ENCODE peak calls at places on chromosomes 3 and 15, in eight cellular contexts. N, W, I, T, C, L, A and P are unnamed samples.

GRCh38 chr15:78739996-78740903 is 71.0 kb downstream of the ADAMTS7 start:
- DNase-seq in N (peak), W (no peak), I (no peak), T (no peak), C (no peak), L (peak), A (peak), P (peak)

GRCh38 chr3:58242340-58242739 is 4.7 kb downstream of the ABHD6 start:
- DNase-seq in N (no peak), W (no peak), I (no peak), T (no peak), C (no peak), L (no peak), A (no peak), P (no peak)

GRCh38 chr15:22229971-22230815 is 149.9 kb downstream of the OR4M2 start:
- DNase-seq in N (no peak), W (no peak), I (no peak), T (no peak), C (no peak), L (no peak), A (no peak), P (peak)

GRCh38 chr3:177385186-177385585 is 187.9 kb upstream of the TBL1XR1 start:
- DNase-seq in N (no peak), W (no peak), I (no peak), T (no peak), C (no peak), L (no peak), A (no peak), P (no peak)

GRCh38 chr15:36596915-36597314 is 17.5 kb downstream of the CDIN1 start:
- DNase-seq in N (no peak), W (no peak), I (no peak), T (no peak), C (no peak), L (no peak), A (no peak), P (no peak)

GRCh38 chr3:151612119-151612518 is 121.6 kb upstream of the AADACL2 start:
- DNase-seq in N (no peak), W (no peak), I (no peak), T (no peak), C (no peak), L (no peak), A (no peak), P (no peak)

GRCh38 chr3:50616003-50616769 is 765 bp upstream of the MAPKAPK3 start:
- DNase-seq in N (peak), W (no peak), I (peak), T (peak), C (peak), L (peak), A (peak), P (peak)

GRCh38 chr15:85737061-85737460 is 57.7 kb downstream of the KLHL25 start:
- DNase-seq in N (no peak), W (no peak), I (no peak), T (no peak), C (no peak), L (no peak), A (no peak), P (no peak)

GRCh38 chr3:183210341-183210740 is 42.7 kb upstream of the B3GNT5 start:
- DNase-seq in N (no peak), W (no peak), I (no peak), T (no peak), C (no peak), L (no peak), A (no peak), P (no peak)

GRCh38 chr3:14042680-14043079 is 82.0 kb downstream of the CHCHD4 start:
- DNase-seq in N (no peak), W (no peak), I (no peak), T (no peak), C (no peak), L (no peak), A (no peak), P (no peak)

GRCh38 chr15:60964527-60964926 is 264.6 kb downstream of the RORA start:
- DNase-seq in N (no peak), W (no peak), I (no peak), T (no peak), C (no peak), L (no peak), A (no peak), P (no peak)

GRCh38 chr3:104460477-104461406 is 906.0 kb upstream of the ALCAM start:
- DNase-seq in N (peak), W (no peak), I (no peak), T (no peak), C (no peak), L (no peak), A (no peak), P (no peak)

GRCh38 chr3:42503251-42503924 is 945 bp downstream of the VIPR1 start:
- DNase-seq in N (no peak), W (no peak), I (no peak), T (peak), C (no peak), L (no peak), A (no peak), P (no peak)

GRCh38 chr3:171600030-171600429 is 139.8 kb upstream of the TNIK start:
- DNase-seq in N (no peak), W (no peak), I (no peak), T (no peak), C (no peak), L (no peak), A (no peak), P (no peak)

GRCh38 chr3:27914199-27914598 is 192.1 kb upstream of the EOMES start:
- DNase-seq in N (no peak), W (no peak), I (no peak), T (no peak), C (no peak), L (no peak), A (no peak), P (no peak)

GRCh38 chr3:177516130-177517011 is 319.1 kb upstream of the TBL1XR1 start:
- DNase-seq in N (no peak), W (no peak), I (no peak), T (peak), C (no peak), L (no peak), A (no peak), P (no peak)

GRCh38 chr3:32480596-32480995 is 22.1 kb downstream of the CMTM6 start:
- DNase-seq in N (no peak), W (no peak), I (no peak), T (no peak), C (no peak), L (no peak), A (no peak), P (no peak)

GRCh38 chr3:181687190-181687589 is 24.5 kb upstream of the SOX2 start:
- DNase-seq in N (no peak), W (no peak), I (no peak), T (no peak), C (no peak), L (no peak), A (no peak), P (no peak)

GRCh38 chr15:59794229-59794886 is 105.2 kb upstream of the BNIP2 start:
- DNase-seq in N (no peak), W (no peak), I (no peak), T (no peak), C (no peak), L (no peak), A (no peak), P (no peak)

GRCh38 chr3:175226444-175226843 is 367.3 kb downstream of the NAALADL2 start:
- DNase-seq in N (no peak), W (no peak), I (no peak), T (no peak), C (no peak), L (no peak), A (no peak), P (no peak)

GRCh38 chr15:76566276-76566675 is 229.7 kb downstream of the ISL2 start:
- DNase-seq in N (peak), W (no peak), I (no peak), T (no peak), C (no peak), L (no peak), A (no peak), P (peak)

GRCh38 chr15:85899927-85900326 is 105.2 kb upstream of the KLHL25 start:
- DNase-seq in N (no peak), W (no peak), I (no peak), T (no peak), C (no peak), L (no peak), A (no peak), P (no peak)

GRCh38 chr3:24069045-24069444 is 124.0 kb downstream of the NR1D2 start:
- DNase-seq in N (peak), W (no peak), I (no peak), T (no peak), C (no peak), L (no peak), A (peak), P (peak)

GRCh38 chr3:25385807-25386512 is 42.1 kb upstream of the RARB start:
- DNase-seq in N (no peak), W (no peak), I (no peak), T (no peak), C (no peak), L (no peak), A (no peak), P (no peak)

GRCh38 chr3:197183582-197183981 is 114.8 kb downstream of the DLG1 start:
- DNase-seq in N (no peak), W (no peak), I (no peak), T (no peak), C (no peak), L (peak), A (no peak), P (no peak)

GRCh38 chr3:102054543-102054942 is 205.2 kb downstream of the NFKBIZ start:
- DNase-seq in N (no peak), W (no peak), I (no peak), T (no peak), C (no peak), L (no peak), A (no peak), P (no peak)

GRCh38 chr15:83164409-83165404 is 42.9 kb downstream of the HDGFL3 start:
- DNase-seq in N (no peak), W (no peak), I (no peak), T (no peak), C (peak), L (no peak), A (no peak), P (no peak)

GRCh38 chr3:13884851-13885703 is 5.2 kb upstream of the WNT7A start:
- DNase-seq in N (peak), W (no peak), I (peak), T (no peak), C (peak), L (peak), A (peak), P (peak)

GRCh38 chr15:69979269-69979668 is 118.4 kb downstream of the TLE3 start:
- DNase-seq in N (peak), W (no peak), I (no peak), T (no peak), C (no peak), L (peak), A (peak), P (no peak)

GRCh38 chr15:65903296-65904073 is 34.2 kb downstream of the RAB11A start:
- DNase-seq in N (no peak), W (no peak), I (no peak), T (no peak), C (no peak), L (no peak), A (no peak), P (no peak)

GRCh38 chr3:98013428-98014349 is 21.4 kb downstream of the GABRR3 start:
- DNase-seq in N (peak), W (no peak), I (no peak), T (no peak), C (no peak), L (no peak), A (no peak), P (peak)

GRCh38 chr3:142931222-142931621 is 32.3 kb downstream of the PAQR9 start:
- DNase-seq in N (no peak), W (no peak), I (peak), T (no peak), C (no peak), L (peak), A (no peak), P (no peak)

GRCh38 chr3:115699741-115700140 is 76.4 kb downstream of the GAP43 start:
- DNase-seq in N (no peak), W (no peak), I (no peak), T (no peak), C (no peak), L (no peak), A (no peak), P (no peak)